ENCODE peak calls at places on chromosomes 3 and 15, in four cellular contexts. One of them, this sample, is unnamed.

GRCh38 chr3:94654096-94654495 is 591.2 kb downstream of the NSUN3 start:
- DNase-seq in mesendoderm: no peak
- DNase-seq in endothelial cell of umbilical vein: no peak
- DNase-seq in lower leg skin: no peak
- DNase-seq in this sample: no peak

GRCh38 chr3:156751461-156752025 is 74.6 kb upstream of the LEKR1 start:
- DNase-seq in mesendoderm: peak
- DNase-seq in endothelial cell of umbilical vein: peak
- DNase-seq in lower leg skin: peak
- DNase-seq in this sample: peak

GRCh38 chr3:41224120-41224806 is 25.0 kb downstream of the CTNNB1 start:
- DNase-seq in mesendoderm: no peak
- DNase-seq in endothelial cell of umbilical vein: no peak
- DNase-seq in lower leg skin: no peak
- DNase-seq in this sample: no peak

GRCh38 chr15:41512512-41513281 is 930 bp downstream of the LTK start:
- DNase-seq in mesendoderm: no peak
- DNase-seq in endothelial cell of umbilical vein: no peak
- DNase-seq in lower leg skin: no peak
- DNase-seq in this sample: no peak

GRCh38 chr3:178623666-178624255 is 87.5 kb downstream of the KCNMB2 start:
- DNase-seq in mesendoderm: peak
- DNase-seq in endothelial cell of umbilical vein: no peak
- DNase-seq in lower leg skin: no peak
- DNase-seq in this sample: no peak

GRCh38 chr15:75723171-75723846 is 10.7 kb upstream of the CSPG4 start:
- DNase-seq in mesendoderm: peak
- DNase-seq in endothelial cell of umbilical vein: no peak
- DNase-seq in lower leg skin: no peak
- DNase-seq in this sample: no peak

GRCh38 chr3:151434151-151434890 is 26.5 kb downstream of the IGSF10 start:
- DNase-seq in mesendoderm: no peak
- DNase-seq in endothelial cell of umbilical vein: no peak
- DNase-seq in lower leg skin: no peak
- DNase-seq in this sample: peak

GRCh38 chr3:86880066-86880465 is 110.9 kb downstream of the VGLL3 start:
- DNase-seq in mesendoderm: no peak
- DNase-seq in endothelial cell of umbilical vein: no peak
- DNase-seq in lower leg skin: no peak
- DNase-seq in this sample: no peak

GRCh38 chr3:5219216-5219615 is 31.7 kb downstream of the EDEM1 start:
- DNase-seq in mesendoderm: no peak
- DNase-seq in endothelial cell of umbilical vein: no peak
- DNase-seq in lower leg skin: no peak
- DNase-seq in this sample: no peak

GRCh38 chr3:8765528-8765927 is 3.9 kb downstream of the OXTR start:
- DNase-seq in mesendoderm: no peak
- DNase-seq in endothelial cell of umbilical vein: no peak
- DNase-seq in lower leg skin: no peak
- DNase-seq in this sample: no peak

GRCh38 chr3:51538459-51539290 is at the start of gene RAD54L2:
- DNase-seq in mesendoderm: peak
- DNase-seq in endothelial cell of umbilical vein: peak
- DNase-seq in lower leg skin: peak
- DNase-seq in this sample: no peak

GRCh38 chr3:8739757-8740508 is 6.3 kb downstream of the CAV3 start:
- DNase-seq in mesendoderm: no peak
- DNase-seq in endothelial cell of umbilical vein: no peak
- DNase-seq in lower leg skin: peak
- DNase-seq in this sample: peak

GRCh38 chr15:57662091-57662744 is 44.3 kb upstream of the POLR2M start:
- DNase-seq in mesendoderm: no peak
- DNase-seq in endothelial cell of umbilical vein: no peak
- DNase-seq in lower leg skin: no peak
- DNase-seq in this sample: no peak

GRCh38 chr15:77856718-77857346 is 220.7 kb downstream of the TBC1D2B start:
- DNase-seq in mesendoderm: peak
- DNase-seq in endothelial cell of umbilical vein: no peak
- DNase-seq in lower leg skin: peak
- DNase-seq in this sample: no peak

GRCh38 chr3:187750513-187751123 is 5.3 kb upstream of the BCL6 start:
- DNase-seq in mesendoderm: no peak
- DNase-seq in endothelial cell of umbilical vein: no peak
- DNase-seq in lower leg skin: no peak
- DNase-seq in this sample: no peak

GRCh38 chr15:31271224-31271635 is 55.4 kb upstream of the KLF13 start:
- DNase-seq in mesendoderm: no peak
- DNase-seq in endothelial cell of umbilical vein: no peak
- DNase-seq in lower leg skin: no peak
- DNase-seq in this sample: no peak

GRCh38 chr15:88654430-88655102 is 15.8 kb downstream of the ISG20 start:
- DNase-seq in mesendoderm: no peak
- DNase-seq in endothelial cell of umbilical vein: no peak
- DNase-seq in lower leg skin: no peak
- DNase-seq in this sample: no peak

GRCh38 chr3:129001101-129001816 is at the start of gene EFCC1:
- DNase-seq in mesendoderm: peak
- DNase-seq in endothelial cell of umbilical vein: peak
- DNase-seq in lower leg skin: peak
- DNase-seq in this sample: no peak

GRCh38 chr3:1775321-1775720 is 323.3 kb upstream of the CNTN4 start:
- DNase-seq in mesendoderm: no peak
- DNase-seq in endothelial cell of umbilical vein: no peak
- DNase-seq in lower leg skin: no peak
- DNase-seq in this sample: no peak

GRCh38 chr15:31465083-31465955 is 138.7 kb downstream of the KLF13 start:
- DNase-seq in mesendoderm: no peak
- DNase-seq in endothelial cell of umbilical vein: no peak
- DNase-seq in lower leg skin: peak
- DNase-seq in this sample: no peak

GRCh38 chr3:89098964-89099585 is 8.3 kb upstream of the EPHA3 start:
- DNase-seq in mesendoderm: peak
- DNase-seq in endothelial cell of umbilical vein: peak
- DNase-seq in lower leg skin: no peak
- DNase-seq in this sample: no peak

GRCh38 chr3:58560771-58561311 is 16.4 kb downstream of the FAM107A start:
- DNase-seq in mesendoderm: peak
- DNase-seq in endothelial cell of umbilical vein: peak
- DNase-seq in lower leg skin: peak
- DNase-seq in this sample: peak

GRCh38 chr15:95291878-95292472 is 1038.5 kb upstream of the NR2F2 start:
- DNase-seq in mesendoderm: peak
- DNase-seq in endothelial cell of umbilical vein: peak
- DNase-seq in lower leg skin: no peak
- DNase-seq in this sample: no peak

GRCh38 chr3:60140160-60140559 is 1090.3 kb upstream of the CFAP20DC start:
- DNase-seq in mesendoderm: no peak
- DNase-seq in endothelial cell of umbilical vein: no peak
- DNase-seq in lower leg skin: no peak
- DNase-seq in this sample: no peak

GRCh38 chr15:23532019-23532418 is 33.5 kb upstream of the MKRN3 start:
- DNase-seq in mesendoderm: no peak
- DNase-seq in endothelial cell of umbilical vein: no peak
- DNase-seq in lower leg skin: no peak
- DNase-seq in this sample: no peak

GRCh38 chr3:52098108-52098507 is 41.7 kb upstream of the DUSP7 start:
- DNase-seq in mesendoderm: no peak
- DNase-seq in endothelial cell of umbilical vein: no peak
- DNase-seq in lower leg skin: no peak
- DNase-seq in this sample: no peak

GRCh38 chr3:61451841-61452240 is 109.5 kb upstream of the PTPRG start:
- DNase-seq in mesendoderm: no peak
- DNase-seq in endothelial cell of umbilical vein: no peak
- DNase-seq in lower leg skin: no peak
- DNase-seq in this sample: no peak

GRCh38 chr3:122772827-122773226 is 20.8 kb downstream of the HSPBAP1 start:
- DNase-seq in mesendoderm: no peak
- DNase-seq in endothelial cell of umbilical vein: no peak
- DNase-seq in lower leg skin: no peak
- DNase-seq in this sample: no peak

GRCh38 chr15:59688383-59688887 is 685 bp downstream of the BNIP2 start:
- DNase-seq in mesendoderm: no peak
- DNase-seq in endothelial cell of umbilical vein: peak
- DNase-seq in lower leg skin: no peak
- DNase-seq in this sample: no peak

GRCh38 chr15:55526559-55527036 is 18.6 kb upstream of the DNAAF4 start:
- DNase-seq in mesendoderm: peak
- DNase-seq in endothelial cell of umbilical vein: peak
- DNase-seq in lower leg skin: no peak
- DNase-seq in this sample: no peak

GRCh38 chr3:52323526-52324295 is 7.6 kb downstream of the DNAH1 start:
- DNase-seq in mesendoderm: peak
- DNase-seq in endothelial cell of umbilical vein: no peak
- DNase-seq in lower leg skin: no peak
- DNase-seq in this sample: no peak

GRCh38 chr15:68059630-68060029 is 5.5 kb downstream of the PIAS1 start:
- DNase-seq in mesendoderm: no peak
- DNase-seq in endothelial cell of umbilical vein: no peak
- DNase-seq in lower leg skin: no peak
- DNase-seq in this sample: no peak

GRCh38 chr15:82312611-82313349 is 36.5 kb downstream of the GOLGA6L10 start:
- DNase-seq in mesendoderm: no peak
- DNase-seq in endothelial cell of umbilical vein: peak
- DNase-seq in lower leg skin: peak
- DNase-seq in this sample: no peak

GRCh38 chr3:47324278-47324865 is 41.6 kb downstream of the KLHL18 start:
- DNase-seq in mesendoderm: peak
- DNase-seq in endothelial cell of umbilical vein: peak
- DNase-seq in lower leg skin: peak
- DNase-seq in this sample: peak

GRCh38 chr3:74045000-74045399 is 420.3 kb upstream of the PDZRN3 start:
- DNase-seq in mesendoderm: no peak
- DNase-seq in endothelial cell of umbilical vein: no peak
- DNase-seq in lower leg skin: no peak
- DNase-seq in this sample: no peak

DNA sequence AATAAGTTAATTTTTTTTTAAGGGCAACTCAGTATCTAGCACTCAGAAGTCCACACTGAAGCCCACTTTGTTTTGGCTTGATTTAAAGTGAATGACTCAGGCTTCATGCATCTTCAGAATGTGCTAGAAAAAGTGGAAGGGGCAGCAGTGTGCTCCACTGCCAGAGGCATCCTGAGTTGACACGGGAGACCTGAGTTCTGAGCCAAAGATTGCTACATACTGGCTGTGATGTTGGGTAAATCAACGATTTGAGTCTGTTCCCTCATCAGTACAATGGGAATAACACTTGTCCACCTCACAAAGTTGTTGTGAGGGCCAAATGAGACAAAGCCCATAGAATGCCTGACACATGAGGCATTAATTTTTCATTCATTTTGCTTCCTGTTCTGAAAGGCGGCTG is 19.0 kb downstream of the TMEM43 start:
- DNase-seq in mesendoderm: peak
- DNase-seq in endothelial cell of umbilical vein: peak
- DNase-seq in lower leg skin: no peak
- DNase-seq in this sample: peak
- H3K4me3 ChIP-seq in mesendoderm: no peak
- H3K4me3 ChIP-seq in endothelial cell of umbilical vein: peak
- H3K4me3 ChIP-seq in lower leg skin: no peak
- H3K4me3 ChIP-seq in this sample: no peak

DNA sequence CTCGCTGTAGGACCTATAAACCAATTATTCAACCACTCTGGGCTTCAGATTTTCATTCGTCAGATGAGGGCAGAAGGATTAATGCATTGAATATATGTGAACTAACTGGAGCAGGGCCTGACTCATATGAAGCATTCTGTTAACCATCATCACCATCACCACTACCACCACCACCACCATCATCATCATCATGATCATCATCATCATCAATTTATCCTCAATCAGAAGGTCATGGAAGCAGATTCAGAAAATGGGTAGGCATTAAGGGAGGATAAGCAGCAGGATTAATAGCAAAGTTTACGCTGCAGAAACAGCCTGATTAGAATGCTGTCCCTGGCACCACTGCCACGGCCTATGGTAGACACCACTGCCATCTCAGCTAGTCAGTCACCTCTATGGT is 407.5 kb upstream of the THBS1 start:
- DNase-seq in mesendoderm: no peak
- DNase-seq in endothelial cell of umbilical vein: no peak
- DNase-seq in lower leg skin: no peak
- DNase-seq in this sample: no peak
- H3K4me3 ChIP-seq in mesendoderm: no peak
- H3K4me3 ChIP-seq in endothelial cell of umbilical vein: no peak
- H3K4me3 ChIP-seq in lower leg skin: no peak
- H3K4me3 ChIP-seq in this sample: no peak

GRCh38 chr3:159852821-159853505 is 135.7 kb upstream of the IL12A start:
- DNase-seq in mesendoderm: peak
- DNase-seq in endothelial cell of umbilical vein: peak
- DNase-seq in lower leg skin: no peak
- DNase-seq in this sample: no peak
- H3K4me3 ChIP-seq in mesendoderm: no peak
- H3K4me3 ChIP-seq in endothelial cell of umbilical vein: peak
- H3K4me3 ChIP-seq in lower leg skin: no peak
- H3K4me3 ChIP-seq in this sample: peak

GRCh38 chr15:80073197-80073596 is 13.7 kb downstream of the ZFAND6 start:
- DNase-seq in mesendoderm: no peak
- DNase-seq in endothelial cell of umbilical vein: no peak
- DNase-seq in lower leg skin: no peak
- DNase-seq in this sample: no peak

GRCh38 chr15:80068578-80068977 is 9.1 kb downstream of the ZFAND6 start:
- DNase-seq in mesendoderm: no peak
- DNase-seq in endothelial cell of umbilical vein: no peak
- DNase-seq in lower leg skin: no peak
- DNase-seq in this sample: peak

GRCh38 chr15:80071652-80072051 is 12.2 kb downstream of the ZFAND6 start:
- DNase-seq in mesendoderm: no peak
- DNase-seq in endothelial cell of umbilical vein: no peak
- DNase-seq in lower leg skin: no peak
- DNase-seq in this sample: no peak

GRCh38 chr15:80070840-80071239 is 11.4 kb downstream of the ZFAND6 start:
- DNase-seq in mesendoderm: no peak
- DNase-seq in endothelial cell of umbilical vein: no peak
- DNase-seq in lower leg skin: no peak
- DNase-seq in this sample: no peak

GRCh38 chr15:80072285-80072684 is 12.8 kb downstream of the ZFAND6 start:
- DNase-seq in mesendoderm: peak
- DNase-seq in endothelial cell of umbilical vein: peak
- DNase-seq in lower leg skin: no peak
- DNase-seq in this sample: peak
- H3K4me3 ChIP-seq in mesendoderm: no peak
- H3K4me3 ChIP-seq in endothelial cell of umbilical vein: peak
- H3K4me3 ChIP-seq in lower leg skin: no peak
- H3K4me3 ChIP-seq in this sample: peak

GRCh38 chr3:10338591-10339369 is 17.9 kb upstream of the SEC13 start:
- DNase-seq in mesendoderm: peak
- DNase-seq in endothelial cell of umbilical vein: no peak
- DNase-seq in lower leg skin: no peak
- DNase-seq in this sample: no peak
- H3K4me3 ChIP-seq in mesendoderm: no peak
- H3K4me3 ChIP-seq in endothelial cell of umbilical vein: no peak
- H3K4me3 ChIP-seq in lower leg skin: no peak
- H3K4me3 ChIP-seq in this sample: no peak

This sample was measured in BJ.